ENCODE peak calls at places on chromosomes 7 and 10, in six cellular contexts. One of them, this sample, is unnamed.

GRCh38 chr10:31353574-31353973 is 34.6 kb downstream of the ZEB1 start:
- DNase-seq in nephron progenitor cell: no peak
- DNase-seq in IMR-90: peak
- DNase-seq in left ventricle myocardium inferior: no peak
- DNase-seq in BE2C: no peak
- DNase-seq in pancreas: no peak
- DNase-seq in this sample: peak

GRCh38 chr7:100348805-100349204 is 9.1 kb upstream of the PILRB start:
- DNase-seq in nephron progenitor cell: no peak
- DNase-seq in IMR-90: no peak
- DNase-seq in left ventricle myocardium inferior: no peak
- DNase-seq in BE2C: no peak
- DNase-seq in pancreas: no peak
- DNase-seq in this sample: no peak

GRCh38 chr10:33661580-33662269 is 327.3 kb upstream of the NRP1 start:
- DNase-seq in nephron progenitor cell: no peak
- DNase-seq in IMR-90: no peak
- DNase-seq in left ventricle myocardium inferior: peak
- DNase-seq in BE2C: peak
- DNase-seq in pancreas: peak
- DNase-seq in this sample: no peak

GRCh38 chr10:87740232-87740631 is 77.8 kb downstream of the ATAD1 start:
- DNase-seq in nephron progenitor cell: no peak
- DNase-seq in IMR-90: peak
- DNase-seq in left ventricle myocardium inferior: no peak
- DNase-seq in BE2C: no peak
- DNase-seq in pancreas: no peak
- DNase-seq in this sample: no peak

GRCh38 chr10:17506859-17507471 is 52.6 kb upstream of the ST8SIA6 start:
- DNase-seq in nephron progenitor cell: no peak
- DNase-seq in IMR-90: no peak
- DNase-seq in left ventricle myocardium inferior: no peak
- DNase-seq in BE2C: no peak
- DNase-seq in pancreas: no peak
- DNase-seq in this sample: no peak

GRCh38 chr7:7254908-7255307 is 72.6 kb downstream of the C1GALT1 start:
- DNase-seq in nephron progenitor cell: no peak
- DNase-seq in IMR-90: no peak
- DNase-seq in left ventricle myocardium inferior: no peak
- DNase-seq in BE2C: no peak
- DNase-seq in pancreas: no peak
- DNase-seq in this sample: no peak

GRCh38 chr7:3579638-3580219 is 278.7 kb downstream of the SDK1 start:
- DNase-seq in nephron progenitor cell: no peak
- DNase-seq in IMR-90: no peak
- DNase-seq in left ventricle myocardium inferior: no peak
- DNase-seq in BE2C: no peak
- DNase-seq in pancreas: no peak
- DNase-seq in this sample: no peak

GRCh38 chr10:131727612-131728011 is 173.2 kb upstream of the PPP2R2D start:
- DNase-seq in nephron progenitor cell: no peak
- DNase-seq in IMR-90: no peak
- DNase-seq in left ventricle myocardium inferior: no peak
- DNase-seq in BE2C: no peak
- DNase-seq in pancreas: no peak
- DNase-seq in this sample: peak

GRCh38 chr10:133592716-133593115 is 27.3 kb upstream of the SYCE1 start:
- DNase-seq in nephron progenitor cell: no peak
- DNase-seq in IMR-90: no peak
- DNase-seq in left ventricle myocardium inferior: no peak
- DNase-seq in BE2C: no peak
- DNase-seq in pancreas: no peak
- DNase-seq in this sample: no peak

GRCh38 chr10:47318706-47319105 is 3.5 kb upstream of the GDF2 start:
- DNase-seq in nephron progenitor cell: no peak
- DNase-seq in IMR-90: no peak
- DNase-seq in left ventricle myocardium inferior: no peak
- DNase-seq in BE2C: peak
- DNase-seq in pancreas: no peak
- DNase-seq in this sample: no peak

GRCh38 chr7:50416509-50417299 is 33.4 kb downstream of the FIGNL1 start:
- DNase-seq in nephron progenitor cell: no peak
- DNase-seq in IMR-90: no peak
- DNase-seq in left ventricle myocardium inferior: no peak
- DNase-seq in BE2C: no peak
- DNase-seq in pancreas: no peak
- DNase-seq in this sample: peak

GRCh38 chr7:43198016-43198415 is 85.6 kb downstream of the HECW1 start:
- DNase-seq in nephron progenitor cell: no peak
- DNase-seq in IMR-90: no peak
- DNase-seq in left ventricle myocardium inferior: no peak
- DNase-seq in BE2C: no peak
- DNase-seq in pancreas: no peak
- DNase-seq in this sample: no peak

GRCh38 chr7:154906201-154906600 is 96.7 kb downstream of the PAXIP1 start:
- DNase-seq in nephron progenitor cell: no peak
- DNase-seq in IMR-90: no peak
- DNase-seq in left ventricle myocardium inferior: no peak
- DNase-seq in BE2C: no peak
- DNase-seq in pancreas: no peak
- DNase-seq in this sample: no peak

GRCh38 chr10:29689001-29689400 is 54.2 kb upstream of the SVIL start:
- DNase-seq in nephron progenitor cell: no peak
- DNase-seq in IMR-90: peak
- DNase-seq in left ventricle myocardium inferior: no peak
- DNase-seq in BE2C: no peak
- DNase-seq in pancreas: no peak
- DNase-seq in this sample: no peak

GRCh38 chr7:38425509-38425908 is 152.1 kb upstream of the TARP start:
- DNase-seq in nephron progenitor cell: no peak
- DNase-seq in IMR-90: no peak
- DNase-seq in left ventricle myocardium inferior: no peak
- DNase-seq in BE2C: no peak
- DNase-seq in pancreas: no peak
- DNase-seq in this sample: no peak

GRCh38 chr7:505171-505570 is 14.5 kb downstream of the PDGFA start:
- DNase-seq in nephron progenitor cell: no peak
- DNase-seq in IMR-90: no peak
- DNase-seq in left ventricle myocardium inferior: peak
- DNase-seq in BE2C: no peak
- DNase-seq in pancreas: no peak
- DNase-seq in this sample: no peak

GRCh38 chr7:16998481-16999051 is 116.8 kb upstream of the AGR3 start:
- DNase-seq in nephron progenitor cell: no peak
- DNase-seq in IMR-90: no peak
- DNase-seq in left ventricle myocardium inferior: no peak
- DNase-seq in BE2C: no peak
- DNase-seq in pancreas: no peak
- DNase-seq in this sample: no peak

GRCh38 chr7:155470686-155471638 is 13.0 kb downstream of the EN2 start:
- DNase-seq in nephron progenitor cell: no peak
- DNase-seq in IMR-90: no peak
- DNase-seq in left ventricle myocardium inferior: no peak
- DNase-seq in BE2C: no peak
- DNase-seq in pancreas: no peak
- DNase-seq in this sample: no peak

GRCh38 chr7:124250297-124251034 is 217.6 kb upstream of the TMEM229A start:
- DNase-seq in nephron progenitor cell: no peak
- DNase-seq in IMR-90: peak
- DNase-seq in left ventricle myocardium inferior: no peak
- DNase-seq in BE2C: no peak
- DNase-seq in pancreas: no peak
- DNase-seq in this sample: no peak

GRCh38 chr10:128624656-128625530 is 498.7 kb upstream of the MKI67 start:
- DNase-seq in nephron progenitor cell: no peak
- DNase-seq in IMR-90: no peak
- DNase-seq in left ventricle myocardium inferior: no peak
- DNase-seq in BE2C: no peak
- DNase-seq in pancreas: no peak
- DNase-seq in this sample: no peak

GRCh38 chr7:151018421-151019129 is 5.7 kb downstream of the ATG9B start:
- DNase-seq in nephron progenitor cell: peak
- DNase-seq in IMR-90: no peak
- DNase-seq in left ventricle myocardium inferior: no peak
- DNase-seq in BE2C: no peak
- DNase-seq in pancreas: peak
- DNase-seq in this sample: no peak

GRCh38 chr7:141158562-141158961 is 84.7 kb downstream of the TMEM178B start:
- DNase-seq in nephron progenitor cell: no peak
- DNase-seq in IMR-90: peak
- DNase-seq in left ventricle myocardium inferior: no peak
- DNase-seq in BE2C: no peak
- DNase-seq in pancreas: peak
- DNase-seq in this sample: no peak

GRCh38 chr10:46091080-46091833 is 45.2 kb upstream of the MSMB start:
- DNase-seq in nephron progenitor cell: no peak
- DNase-seq in IMR-90: no peak
- DNase-seq in left ventricle myocardium inferior: no peak
- DNase-seq in BE2C: no peak
- DNase-seq in pancreas: no peak
- DNase-seq in this sample: no peak

GRCh38 chr7:55618913-55619312 is 46.6 kb upstream of the VOPP1 start:
- DNase-seq in nephron progenitor cell: no peak
- DNase-seq in IMR-90: no peak
- DNase-seq in left ventricle myocardium inferior: no peak
- DNase-seq in BE2C: no peak
- DNase-seq in pancreas: no peak
- DNase-seq in this sample: no peak

GRCh38 chr7:151757274-151757673 is 119.6 kb downstream of the PRKAG2 start:
- DNase-seq in nephron progenitor cell: no peak
- DNase-seq in IMR-90: peak
- DNase-seq in left ventricle myocardium inferior: no peak
- DNase-seq in BE2C: no peak
- DNase-seq in pancreas: no peak
- DNase-seq in this sample: no peak

GRCh38 chr7:128833148-128833938 is 3.1 kb downstream of the FLNC start:
- DNase-seq in nephron progenitor cell: peak
- DNase-seq in IMR-90: peak
- DNase-seq in left ventricle myocardium inferior: peak
- DNase-seq in BE2C: peak
- DNase-seq in pancreas: no peak
- DNase-seq in this sample: peak

GRCh38 chr7:74225400-74225799 is 15.6 kb downstream of the LAT2 start:
- DNase-seq in nephron progenitor cell: no peak
- DNase-seq in IMR-90: no peak
- DNase-seq in left ventricle myocardium inferior: no peak
- DNase-seq in BE2C: no peak
- DNase-seq in pancreas: no peak
- DNase-seq in this sample: peak

GRCh38 chr7:22597845-22598244 is 97.9 kb upstream of the STEAP1B start:
- DNase-seq in nephron progenitor cell: no peak
- DNase-seq in IMR-90: peak
- DNase-seq in left ventricle myocardium inferior: no peak
- DNase-seq in BE2C: no peak
- DNase-seq in pancreas: no peak
- DNase-seq in this sample: no peak

GRCh38 chr7:108189733-108190388 is 59.7 kb upstream of the LAMB4 start:
- DNase-seq in nephron progenitor cell: no peak
- DNase-seq in IMR-90: no peak
- DNase-seq in left ventricle myocardium inferior: no peak
- DNase-seq in BE2C: no peak
- DNase-seq in pancreas: no peak
- DNase-seq in this sample: peak

GRCh38 chr10:96693431-96693830 is 26.9 kb downstream of the PIK3AP1 start:
- DNase-seq in nephron progenitor cell: no peak
- DNase-seq in IMR-90: no peak
- DNase-seq in left ventricle myocardium inferior: no peak
- DNase-seq in BE2C: no peak
- DNase-seq in pancreas: no peak
- DNase-seq in this sample: no peak

GRCh38 chr10:96695975-96696634 is 24.2 kb downstream of the PIK3AP1 start:
- DNase-seq in nephron progenitor cell: no peak
- DNase-seq in IMR-90: no peak
- DNase-seq in left ventricle myocardium inferior: no peak
- DNase-seq in BE2C: no peak
- DNase-seq in pancreas: no peak
- DNase-seq in this sample: no peak

GRCh38 chr10:96697026-96697425 is 23.3 kb downstream of the PIK3AP1 start:
- DNase-seq in nephron progenitor cell: no peak
- DNase-seq in IMR-90: no peak
- DNase-seq in left ventricle myocardium inferior: no peak
- DNase-seq in BE2C: no peak
- DNase-seq in pancreas: no peak
- DNase-seq in this sample: no peak

GRCh38 chr10:96697438-96697837 is 22.9 kb downstream of the PIK3AP1 start:
- DNase-seq in nephron progenitor cell: no peak
- DNase-seq in IMR-90: no peak
- DNase-seq in left ventricle myocardium inferior: no peak
- DNase-seq in BE2C: no peak
- DNase-seq in pancreas: no peak
- DNase-seq in this sample: no peak

GRCh38 chr10:96695366-96695765 is 24.9 kb downstream of the PIK3AP1 start:
- DNase-seq in nephron progenitor cell: no peak
- DNase-seq in IMR-90: peak
- DNase-seq in left ventricle myocardium inferior: no peak
- DNase-seq in BE2C: no peak
- DNase-seq in pancreas: no peak
- DNase-seq in this sample: no peak
- TF ChIP-seq CTCF in nephron progenitor cell: no peak
- TF ChIP-seq CTCF in IMR-90: no peak
- TF ChIP-seq CTCF in left ventricle myocardium inferior: no peak
- TF ChIP-seq CTCF in BE2C: no peak
- TF ChIP-seq CTCF in pancreas: no peak
- TF ChIP-seq CTCF in this sample: no peak

GRCh38 chr7:121398246-121398645 is 2.1 kb upstream of the FAM3C start:
- DNase-seq in nephron progenitor cell: no peak
- DNase-seq in IMR-90: no peak
- DNase-seq in left ventricle myocardium inferior: no peak
- DNase-seq in BE2C: peak
- DNase-seq in pancreas: peak
- DNase-seq in this sample: no peak
- TF ChIP-seq CTCF in nephron progenitor cell: no peak
- TF ChIP-seq CTCF in IMR-90: peak
- TF ChIP-seq CTCF in left ventricle myocardium inferior: peak
- TF ChIP-seq CTCF in BE2C: peak
- TF ChIP-seq CTCF in pancreas: no peak
- TF ChIP-seq CTCF in this sample: peak

GRCh38 chr7:8443871-8444756 is 10.7 kb downstream of the NXPH1 start:
- DNase-seq in nephron progenitor cell: peak
- DNase-seq in IMR-90: no peak
- DNase-seq in left ventricle myocardium inferior: no peak
- DNase-seq in BE2C: no peak
- DNase-seq in pancreas: no peak
- DNase-seq in this sample: no peak
- TF ChIP-seq CTCF in nephron progenitor cell: peak
- TF ChIP-seq CTCF in IMR-90: no peak
- TF ChIP-seq CTCF in left ventricle myocardium inferior: no peak
- TF ChIP-seq CTCF in BE2C: peak
- TF ChIP-seq CTCF in pancreas: no peak
- TF ChIP-seq CTCF in this sample: no peak

GRCh38 chr7:134255814-134256213 is 60.9 kb downstream of the SLC35B4 start:
- DNase-seq in nephron progenitor cell: no peak
- DNase-seq in IMR-90: no peak
- DNase-seq in left ventricle myocardium inferior: no peak
- DNase-seq in BE2C: peak
- DNase-seq in pancreas: no peak
- DNase-seq in this sample: no peak

GRCh38 chr7:134254311-134254710 is 62.4 kb downstream of the SLC35B4 start:
- DNase-seq in nephron progenitor cell: no peak
- DNase-seq in IMR-90: peak
- DNase-seq in left ventricle myocardium inferior: no peak
- DNase-seq in BE2C: peak
- DNase-seq in pancreas: no peak
- DNase-seq in this sample: no peak
- TF ChIP-seq CTCF in nephron progenitor cell: no peak
- TF ChIP-seq CTCF in IMR-90: peak
- TF ChIP-seq CTCF in left ventricle myocardium inferior: no peak
- TF ChIP-seq CTCF in BE2C: peak
- TF ChIP-seq CTCF in pancreas: no peak
- TF ChIP-seq CTCF in this sample: no peak

This sample was measured in GM13976.